ENCODE peak calls at places on chromosomes 12 and 14, in seven cellular contexts. One of them, this sample, is unnamed.

GRCh38 chr12:57521475-57522018 is 1.1 kb upstream of the MBD6 start:
- DNase-seq in ELR: peak
- DNase-seq in hypothalamus: peak
- DNase-seq in mesendoderm: peak
- DNase-seq in nucleus accumbens: peak
- DNase-seq in Kasumi-1: no peak
- DNase-seq in astrocyte of the spinal cord: peak
- DNase-seq in this sample: no peak

GRCh38 chr14:50501642-50502041 is 30.7 kb downstream of the MAP4K5 start:
- DNase-seq in mesendoderm: no peak
- DNase-seq in ELR: peak
- DNase-seq in nucleus accumbens: no peak
- DNase-seq in astrocyte of the spinal cord: peak
- DNase-seq in hypothalamus: no peak
- DNase-seq in Kasumi-1: no peak
- DNase-seq in this sample: peak

GRCh38 chr12:55940065-55940732 is 9.2 kb downstream of the DGKA start:
- DNase-seq in hypothalamus: peak
- DNase-seq in astrocyte of the spinal cord: peak
- DNase-seq in Kasumi-1: peak
- DNase-seq in mesendoderm: peak
- DNase-seq in ELR: peak
- DNase-seq in nucleus accumbens: peak
- DNase-seq in this sample: peak

GRCh38 chr14:63551338-63551737 is 8.2 kb upstream of the PPP2R5E start:
- DNase-seq in hypothalamus: no peak
- DNase-seq in mesendoderm: no peak
- DNase-seq in Kasumi-1: no peak
- DNase-seq in astrocyte of the spinal cord: peak
- DNase-seq in nucleus accumbens: no peak
- DNase-seq in ELR: peak
- DNase-seq in this sample: peak

GRCh38 chr12:26614217-26614616 is 218.8 kb downstream of the ITPR2 start:
- DNase-seq in nucleus accumbens: no peak
- DNase-seq in ELR: peak
- DNase-seq in mesendoderm: peak
- DNase-seq in astrocyte of the spinal cord: no peak
- DNase-seq in Kasumi-1: peak
- DNase-seq in hypothalamus: no peak
- DNase-seq in this sample: peak

GRCh38 chr14:22303589-22304195 is 285.3 kb downstream of the DAD1 start:
- DNase-seq in Kasumi-1: peak
- DNase-seq in nucleus accumbens: no peak
- DNase-seq in hypothalamus: no peak
- DNase-seq in ELR: peak
- DNase-seq in astrocyte of the spinal cord: peak
- DNase-seq in mesendoderm: no peak
- DNase-seq in this sample: peak

GRCh38 chr12:59977779-59978178 is 381.9 kb downstream of the SLC16A7 start:
- DNase-seq in astrocyte of the spinal cord: no peak
- DNase-seq in hypothalamus: no peak
- DNase-seq in mesendoderm: no peak
- DNase-seq in ELR: no peak
- DNase-seq in Kasumi-1: no peak
- DNase-seq in nucleus accumbens: no peak
- DNase-seq in this sample: no peak

GRCh38 chr12:7100239-7100638 is 8.0 kb upstream of the C1R start:
- DNase-seq in astrocyte of the spinal cord: no peak
- DNase-seq in hypothalamus: no peak
- DNase-seq in nucleus accumbens: no peak
- DNase-seq in Kasumi-1: no peak
- DNase-seq in mesendoderm: no peak
- DNase-seq in ELR: no peak
- DNase-seq in this sample: no peak

GRCh38 chr14:96095581-96096476 is 56.7 kb downstream of the C14orf132 start:
- DNase-seq in Kasumi-1: no peak
- DNase-seq in nucleus accumbens: no peak
- DNase-seq in ELR: peak
- DNase-seq in hypothalamus: no peak
- DNase-seq in astrocyte of the spinal cord: peak
- DNase-seq in mesendoderm: no peak
- DNase-seq in this sample: peak

GRCh38 chr12:81811066-81811777 is 52.1 kb upstream of the PPFIA2 start:
- DNase-seq in astrocyte of the spinal cord: peak
- DNase-seq in hypothalamus: no peak
- DNase-seq in ELR: no peak
- DNase-seq in nucleus accumbens: no peak
- DNase-seq in Kasumi-1: no peak
- DNase-seq in mesendoderm: peak
- DNase-seq in this sample: peak

GRCh38 chr12:123942277-123942653 is 30.4 kb downstream of the CCDC92 start:
- DNase-seq in nucleus accumbens: peak
- DNase-seq in ELR: peak
- DNase-seq in hypothalamus: no peak
- DNase-seq in mesendoderm: no peak
- DNase-seq in astrocyte of the spinal cord: peak
- DNase-seq in Kasumi-1: no peak
- DNase-seq in this sample: peak

GRCh38 chr12:121796855-121797751 is 3.6 kb upstream of the RHOF start:
- DNase-seq in nucleus accumbens: peak
- DNase-seq in ELR: peak
- DNase-seq in hypothalamus: peak
- DNase-seq in astrocyte of the spinal cord: peak
- DNase-seq in mesendoderm: peak
- DNase-seq in Kasumi-1: no peak
- DNase-seq in this sample: peak

GRCh38 chr12:54984602-54985376 is at the start of gene TESPA1:
- DNase-seq in ELR: no peak
- DNase-seq in Kasumi-1: peak
- DNase-seq in hypothalamus: peak
- DNase-seq in nucleus accumbens: no peak
- DNase-seq in astrocyte of the spinal cord: no peak
- DNase-seq in mesendoderm: peak
- DNase-seq in this sample: no peak

This sample was measured in fibroblast of pulmonary artery.